ENCODE peak calls at places on chromosome 15, in eight cellular contexts. H is right atrium auricular region, E is GM23338, L is left lung, Z is heart right ventricle, S is neural progenitor cell, B is right cardiac atrium, X is neuronal stem cell. I is an unnamed sample. For H3K4me1, the result is how much of the 10 kb centered on the place peaks cover.

GRCh38 chr15:96125681-96126080 is 204.8 kb upstream of the NR2F2 start:
- DNase-seq in H (no peak), E (no peak), L (no peak), Z (no peak), S (no peak), B (no peak), X (no peak), I (no peak)

GRCh38 chr15:32642667-32643425 is 1.3 kb downstream of the SCG5 start:
- DNase-seq in H (no peak), E (peak), L (no peak), Z (no peak), S (no peak), B (no peak), X (no peak), I (no peak)

GRCh38 chr15:77584201-77584600 is 48.5 kb downstream of the LINGO1 start:
- DNase-seq in H (no peak), E (peak), L (peak), Z (no peak), S (peak), B (no peak), X (no peak), I (no peak)

GRCh38 chr15:62914461-62915079 is 128.0 kb upstream of the TPM1 start:
- DNase-seq in H (no peak), E (peak), L (no peak), Z (no peak), S (peak), B (no peak), X (no peak), I (no peak)

GRCh38 chr15:64877435-64877834 is 34.3 kb upstream of the ANKDD1A start:
- DNase-seq in H (peak), E (no peak), L (peak), Z (peak), S (no peak), B (peak), X (no peak), I (no peak)

GRCh38 chr15:51647128-51647562 is 24.6 kb upstream of the DMXL2 start:
- DNase-seq in H (no peak), E (no peak), L (no peak), Z (peak), S (no peak), B (peak), X (no peak), I (no peak)

GRCh38 chr15:41983621-41984571 is 11.5 kb upstream of the EHD4 start:
- DNase-seq in H (no peak), E (no peak), L (no peak), Z (no peak), S (no peak), B (no peak), X (no peak), I (no peak)

GRCh38 chr15:101206173-101206572 is 45.7 kb downstream of the CHSY1 start:
- DNase-seq in H (peak), E (no peak), L (no peak), Z (no peak), S (no peak), B (no peak), X (no peak), I (no peak)

GRCh38 chr15:36774765-36775164 is 195.3 kb downstream of the CDIN1 start:
- DNase-seq in H (no peak), E (no peak), L (no peak), Z (no peak), S (no peak), B (no peak), X (no peak), I (no peak)

GRCh38 chr15:48565560-48566482 is 79.7 kb downstream of the FBN1 start:
- DNase-seq in H (no peak), E (no peak), L (no peak), Z (no peak), S (no peak), B (no peak), X (no peak), I (peak)

GRCh38 chr15:43775411-43775965 is 1.3 kb downstream of the ELL3 start:
- DNase-seq in H (no peak), E (peak), L (no peak), Z (no peak), S (peak), B (peak), X (no peak), I (peak)

GRCh38 chr15:62977952-62978811 is 64.4 kb upstream of the TPM1 start:
- DNase-seq in H (no peak), E (no peak), L (no peak), Z (no peak), S (no peak), B (no peak), X (no peak), I (no peak)

GRCh38 chr15:57667171-57667924 is 39.2 kb upstream of the POLR2M start:
- DNase-seq in H (no peak), E (peak), L (no peak), Z (no peak), S (peak), B (peak), X (no peak), I (no peak)

GRCh38 chr15:41233367-41233771 is 2.3 kb downstream of the CHP1 start:
- DNase-seq in H (no peak), E (no peak), L (no peak), Z (no peak), S (no peak), B (no peak), X (no peak), I (no peak)

GRCh38 chr15:94411279-94411678 is 179.9 kb downstream of the MCTP2 start:
- DNase-seq in H (no peak), E (no peak), L (no peak), Z (no peak), S (peak), B (peak), X (peak), I (no peak)

GRCh38 chr15:64351265-64351664 is 4.7 kb downstream of the CSNK1G1 start:
- DNase-seq in H (no peak), E (no peak), L (no peak), Z (no peak), S (no peak), B (no peak), X (no peak), I (no peak)

GRCh38 chr15:63405159-63405558 is 23.5 kb upstream of the CA12 start:
- DNase-seq in H (peak), E (no peak), L (no peak), Z (no peak), S (no peak), B (no peak), X (no peak), I (no peak)

GRCh38 chr15:94670436-94671034 is 439.2 kb downstream of the MCTP2 start:
- DNase-seq in H (no peak), E (peak), L (no peak), Z (no peak), S (peak), B (no peak), X (peak), I (peak)

GRCh38 chr15:73598540-73599195 is 34.5 kb downstream of the NPTN start:
- DNase-seq in H (no peak), E (no peak), L (no peak), Z (no peak), S (no peak), B (peak), X (no peak), I (no peak)

GRCh38 chr15:78306176-78306774 is 6.9 kb upstream of the SKIC8 start:
- DNase-seq in H (no peak), E (no peak), L (no peak), Z (no peak), S (no peak), B (no peak), X (no peak), I (no peak)

GRCh38 chr15:40931300-40932142 is 2.4 kb downstream of the DLL4 start:
- DNase-seq in H (no peak), E (no peak), L (no peak), Z (no peak), S (no peak), B (no peak), X (no peak), I (no peak)

GRCh38 chr15:95470529-95470928 is 860.0 kb upstream of the NR2F2 start:
- DNase-seq in H (no peak), E (no peak), L (no peak), Z (no peak), S (no peak), B (no peak), X (no peak), I (no peak)

GRCh38 chr15:52080031-52080430 is 32.5 kb downstream of the BCL2L10 start:
- DNase-seq in H (no peak), E (no peak), L (no peak), Z (no peak), S (no peak), B (no peak), X (no peak), I (no peak)

DNA sequence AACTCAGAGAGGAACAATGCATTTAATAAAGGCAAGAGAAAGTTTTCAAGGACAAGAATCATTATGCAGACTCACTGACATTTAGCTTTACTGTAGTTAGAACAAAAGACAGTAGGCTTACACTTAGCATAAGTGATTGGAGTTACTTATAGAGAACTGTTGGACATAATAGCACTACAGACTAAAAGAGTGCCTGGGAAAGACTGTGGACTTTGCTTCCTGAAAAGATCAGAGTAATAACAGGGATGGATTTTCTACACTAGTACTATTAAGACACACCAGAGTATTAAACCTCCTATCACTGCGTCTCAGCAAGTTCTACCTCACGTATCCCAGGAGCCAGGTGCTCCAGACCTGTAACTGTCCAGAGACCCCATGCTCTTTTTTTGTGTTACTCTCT is 39.2 kb upstream of the SPRED1 start:
- DNase-seq in H (no peak), E (no peak), L (no peak), Z (no peak), S (no peak), B (no peak), X (no peak), I (no peak)
- H3K4me1 ChIP-seq in H (under half), E (under half), L (under half), Z (under half), S (under half), B (under half), X (under half), I (under half)

DNA sequence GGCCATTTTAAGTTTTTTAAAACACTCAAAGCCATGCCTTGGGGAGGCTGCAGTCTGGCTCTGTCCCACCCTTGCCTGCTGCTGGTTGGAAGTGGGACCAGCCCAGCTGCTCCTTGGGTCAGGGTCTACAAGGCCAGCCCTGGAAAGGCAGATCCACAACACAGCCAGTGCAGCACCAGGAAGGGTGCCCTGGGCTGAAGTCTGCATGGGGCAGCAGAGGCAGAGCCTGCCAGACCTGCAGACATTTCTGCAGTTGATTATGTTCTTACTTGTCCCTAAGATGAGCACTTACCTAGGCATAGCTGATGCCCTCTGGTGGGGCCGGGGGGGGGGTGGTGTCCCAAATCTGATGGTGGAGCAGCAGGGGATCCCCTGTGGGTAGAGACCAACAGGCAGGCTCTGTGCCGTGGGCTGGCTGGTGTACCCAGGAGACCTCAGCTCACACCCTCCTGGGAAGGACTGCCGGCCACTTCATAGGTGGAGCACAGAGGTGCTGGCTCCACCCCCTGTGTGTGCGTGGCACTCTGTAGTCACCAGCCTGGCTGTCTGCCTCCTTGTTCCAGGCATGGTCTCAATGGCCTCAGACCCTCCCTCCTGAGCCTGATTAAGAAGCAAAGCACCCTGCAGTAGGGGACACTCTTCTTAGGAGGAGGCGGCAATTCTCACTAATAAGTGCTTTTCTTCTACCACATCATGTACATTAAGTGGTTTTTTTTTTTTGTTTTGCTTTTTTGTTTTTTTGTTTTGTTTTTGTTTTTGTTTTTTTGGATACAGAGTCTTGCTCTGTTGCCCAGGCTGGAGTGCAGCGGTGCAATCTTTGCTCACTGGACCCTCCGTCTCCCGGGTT is 97.4 kb upstream of the KLF13 start:
- DNase-seq in H (no peak), E (peak), L (peak), Z (no peak), S (peak), B (no peak), X (no peak), I (no peak)
- H3K4me3 ChIP-seq in H (no peak), E (no peak), L (no peak), Z (no peak), S (no peak), B (no peak), X (no peak), I (no peak)

GRCh38 chr15:74892313-74892712 is 2.5 kb downstream of the MPI start:
- DNase-seq in H (no peak), E (no peak), L (no peak), Z (no peak), S (no peak), B (no peak), X (no peak), I (no peak)

GRCh38 chr15:74889882-74890768 is at the start of gene MPI:
- DNase-seq in H (peak), E (peak), L (peak), Z (peak), S (peak), B (peak), X (peak), I (no peak)

GRCh38 chr15:74888716-74889115 is 1.1 kb upstream of the MPI start:
- DNase-seq in H (no peak), E (no peak), L (no peak), Z (no peak), S (no peak), B (no peak), X (no peak), I (no peak)

GRCh38 chr15:74891469-74891868 is 1.6 kb downstream of the MPI start:
- DNase-seq in H (no peak), E (no peak), L (no peak), Z (no peak), S (no peak), B (no peak), X (no peak), I (no peak)

GRCh38 chr15:74889390-74889881 is 406 bp upstream of the MPI start:
- DNase-seq in H (peak), E (peak), L (peak), Z (peak), S (peak), B (peak), X (no peak), I (no peak)
- H3K27ac ChIP-seq in H (peak), E (no peak), L (no peak), Z (peak), S (no peak), B (peak), X (no peak), I (peak)

GRCh38 chr15:66846031-66846430 is 144.0 kb downstream of the SMAD6 start:
- DNase-seq in H (no peak), E (no peak), L (no peak), Z (no peak), S (no peak), B (no peak), X (no peak), I (no peak)
- H3K4me1 ChIP-seq in H (under half), E (under half), L (under half), Z (half or more), S (under half), B (under half), X (under half), I (under half)

DNA sequence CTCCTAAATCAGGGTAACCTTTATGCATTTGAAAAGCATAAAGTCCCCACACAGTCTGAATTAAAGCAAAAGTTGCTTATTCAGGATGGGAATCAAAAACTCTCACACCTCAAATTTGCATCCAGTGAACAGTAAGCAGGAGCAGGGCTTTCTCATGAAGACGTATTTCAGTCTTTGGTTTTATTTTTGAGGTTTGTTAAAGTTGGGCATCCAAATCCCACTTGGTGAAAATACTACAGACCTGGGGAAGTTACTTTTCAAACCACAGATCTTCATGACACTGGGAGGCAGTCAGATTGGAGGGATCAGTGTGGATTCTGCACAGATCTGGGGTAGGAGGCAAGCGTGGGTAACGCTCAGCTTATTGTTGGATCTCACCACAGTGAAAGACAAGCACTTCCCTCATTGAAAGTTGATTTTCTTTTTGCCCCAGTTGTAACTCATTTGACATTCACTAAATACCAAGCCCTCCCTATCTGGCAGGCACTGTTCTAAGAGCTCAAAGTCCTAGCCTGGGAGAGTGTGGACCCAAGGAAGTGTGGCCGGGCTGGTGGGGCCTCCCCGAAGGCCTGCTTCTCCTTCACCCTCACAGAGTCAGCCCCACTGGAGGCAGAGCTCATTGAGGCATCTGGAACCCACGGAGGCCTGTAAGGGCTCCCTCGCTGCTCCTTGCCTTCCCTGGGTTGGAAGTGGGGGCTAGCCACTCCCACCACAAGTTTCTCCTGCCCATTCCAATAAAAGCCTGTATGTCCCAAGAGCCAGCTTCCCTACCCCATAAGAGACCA is 783 bp upstream of the ISG20 start:
- DNase-seq in H (no peak), E (no peak), L (no peak), Z (no peak), S (no peak), B (peak), X (no peak), I (no peak)
- H3K4me3 ChIP-seq in H (peak), E (peak), L (peak), Z (peak), S (no peak), B (peak), X (no peak), I (peak)

GRCh38 chr15:71437919-71438318 is 322.6 kb downstream of the THSD4 start:
- DNase-seq in H (no peak), E (no peak), L (no peak), Z (no peak), S (no peak), B (no peak), X (no peak), I (no peak)
- H3K27ac ChIP-seq in H (no peak), E (no peak), L (peak), Z (no peak), S (no peak), B (no peak), X (no peak), I (no peak)

GRCh38 chr15:39886418-39886817 is 33.6 kb downstream of the GPR176 start:
- DNase-seq in H (no peak), E (no peak), L (no peak), Z (no peak), S (no peak), B (no peak), X (no peak), I (no peak)
- H3K4me1 ChIP-seq in H (under half), E (half or more), L (under half), Z (under half), S (under half), B (under half), X (under half), I (under half)

GRCh38 chr15:98800437-98801233 is 152.3 kb downstream of the IGF1R start:
- DNase-seq in H (peak), E (peak), L (no peak), Z (peak), S (peak), B (peak), X (peak), I (peak)
- H3K4me3 ChIP-seq in H (no peak), E (peak), L (no peak), Z (no peak), S (peak), B (peak), X (peak), I (peak)

DNA sequence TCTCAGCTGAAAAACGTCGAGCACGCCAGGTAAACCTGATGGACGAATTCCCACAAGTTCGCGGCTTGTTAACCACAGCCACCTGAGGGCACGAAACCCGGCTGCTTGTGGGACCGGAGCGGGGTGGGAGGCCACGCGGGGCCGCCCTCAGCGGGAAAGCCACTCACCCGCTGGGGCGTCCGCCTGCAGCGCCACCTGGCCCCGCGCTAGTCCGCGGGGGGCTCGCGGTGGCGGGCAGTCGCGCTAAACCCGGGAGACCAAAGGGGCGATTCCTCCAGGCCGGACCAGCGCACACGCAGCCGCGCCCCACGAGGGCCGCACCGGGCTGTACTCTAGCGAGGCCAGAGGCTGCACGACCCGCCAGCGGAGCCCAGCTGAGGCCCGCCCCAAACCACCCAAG is 15.7 kb upstream of the CFAP161 start:
- DNase-seq in H (no peak), E (peak), L (peak), Z (no peak), S (peak), B (no peak), X (no peak), I (no peak)
- H3K27ac ChIP-seq in H (no peak), E (no peak), L (no peak), Z (no peak), S (no peak), B (no peak), X (no peak), I (no peak)

I was measured in Panc1.